ENCODE peak calls at places on chromosomes 2 and 18, in eight cellular contexts. R is stromal cell of bone marrow, N is esophagus squamous epithelium, E is osteocyte, S is astrocyte of the spinal cord, P is brain microvascular endothelial cell, O is left cardiac atrium, A is iris pigment epithelial cell. F is an unnamed sample.

GRCh38 chr2:121355488-121355887 is 70.5 kb upstream of the TFCP2L1 start:
- DNase-seq in R (no peak), N (no peak), E (no peak), S (no peak), P (no peak), O (no peak), A (no peak), F (no peak)

GRCh38 chr2:204441316-204441715 is 104.0 kb upstream of the PARD3B start:
- DNase-seq in R (no peak), N (no peak), E (no peak), S (no peak), P (no peak), O (no peak), A (no peak), F (no peak)

GRCh38 chr2:96145028-96145939 is at the start of gene DUSP2:
- DNase-seq in R (peak; percentile 30), N (peak; percentile 48), E (no peak), S (peak; percentile 49), P (peak; percentile 22), O (peak; percentile 83), A (peak; percentile 69), F (peak; percentile 96)

GRCh38 chr18:61926532-61926931 is 33.7 kb upstream of the RNF152 start:
- DNase-seq in R (no peak), N (no peak), E (no peak), S (no peak), P (no peak), O (no peak), A (no peak), F (no peak)

GRCh38 chr2:178506949-178507348 is 26.7 kb downstream of the PLEKHA3 start:
- DNase-seq in R (no peak), N (no peak), E (no peak), S (no peak), P (no peak), O (no peak), A (no peak), F (no peak)

GRCh38 chr18:32378705-32379104 is 92.0 kb downstream of the GAREM1 start:
- DNase-seq in R (no peak), N (no peak), E (no peak), S (peak; percentile 38), P (peak; percentile 58), O (no peak), A (peak; percentile 84), F (no peak)

GRCh38 chr2:138155304-138155703 is 191.0 kb downstream of the HNMT start:
- DNase-seq in R (no peak), N (no peak), E (no peak), S (no peak), P (no peak), O (no peak), A (no peak), F (no peak)

GRCh38 chr2:26757873-26758789 is 6.0 kb upstream of the SLC35F6 start:
- DNase-seq in R (peak; percentile 94), N (no peak), E (no peak), S (peak; percentile 98), P (peak; percentile 99), O (peak; percentile 64), A (peak; percentile 99), F (peak; percentile 46)

GRCh38 chr18:39772155-39772919 is 2182.7 kb upstream of the PIK3C3 start:
- DNase-seq in R (peak; percentile 6), N (no peak), E (no peak), S (peak; percentile 49), P (peak; percentile 43), O (no peak), A (peak; percentile 44), F (no peak)

GRCh38 chr18:48577478-48578190 is 38.8 kb downstream of the CTIF start:
- DNase-seq in R (no peak), N (no peak), E (no peak), S (no peak), P (no peak), O (no peak), A (no peak), F (no peak)

GRCh38 chr2:112690853-112691390 is 29.9 kb upstream of the NT5DC4 start:
- DNase-seq in R (peak; percentile 55), N (peak; percentile 27), E (no peak), S (peak; percentile 41), P (peak; percentile 50), O (peak; percentile 78), A (peak; percentile 76), F (peak; percentile 52)

GRCh38 chr18:43396266-43396665 is 119.0 kb upstream of the SYT4 start:
- DNase-seq in R (peak; percentile 8), N (no peak), E (no peak), S (peak; percentile 37), P (peak; percentile 10), O (no peak), A (peak; percentile 31), F (no peak)

GRCh38 chr18:45639424-45639823 is 24.1 kb downstream of the SLC14A2 start:
- DNase-seq in R (no peak), N (no peak), E (no peak), S (no peak), P (no peak), O (no peak), A (no peak), F (no peak)

F was measured in upper lobe of left lung.